ENCODE peak calls at places on chromosomes 7 and 10, in eight cellular contexts. One of them, this sample, is unnamed.

GRCh38 chr7:99392046-99392445 is 16.4 kb downstream of the PDAP1 start:
- DNase-seq in DMS53: peak
- DNase-seq in DMS 273 treated with DMSO at 0.1 percent for 48 hours: no peak
- DNase-seq in AG09309: no peak
- DNase-seq in HT-29: no peak
- DNase-seq in frontal cortex: no peak
- DNase-seq in ACHN: no peak
- DNase-seq in Calu3: no peak
- DNase-seq in this sample: no peak

GRCh38 chr7:66913118-66914049 is 7.6 kb upstream of the TMEM248 start:
- DNase-seq in DMS53: no peak
- DNase-seq in DMS 273 treated with DMSO at 0.1 percent for 48 hours: no peak
- DNase-seq in AG09309: no peak
- DNase-seq in HT-29: no peak
- DNase-seq in frontal cortex: no peak
- DNase-seq in ACHN: no peak
- DNase-seq in Calu3: no peak
- DNase-seq in this sample: no peak

GRCh38 chr7:143346018-143346417 is 16.5 kb downstream of the FAM131B start:
- DNase-seq in DMS53: no peak
- DNase-seq in DMS 273 treated with DMSO at 0.1 percent for 48 hours: no peak
- DNase-seq in AG09309: no peak
- DNase-seq in HT-29: no peak
- DNase-seq in frontal cortex: no peak
- DNase-seq in ACHN: no peak
- DNase-seq in Calu3: no peak
- DNase-seq in this sample: no peak

GRCh38 chr7:153886506-153887391 is 165.4 kb upstream of the DPP6 start:
- DNase-seq in DMS53: no peak
- DNase-seq in DMS 273 treated with DMSO at 0.1 percent for 48 hours: no peak
- DNase-seq in AG09309: no peak
- DNase-seq in HT-29: no peak
- DNase-seq in frontal cortex: peak
- DNase-seq in ACHN: no peak
- DNase-seq in Calu3: no peak
- DNase-seq in this sample: no peak

GRCh38 chr7:8627322-8627721 is 193.9 kb downstream of the NXPH1 start:
- DNase-seq in DMS53: peak
- DNase-seq in DMS 273 treated with DMSO at 0.1 percent for 48 hours: no peak
- DNase-seq in AG09309: no peak
- DNase-seq in HT-29: no peak
- DNase-seq in frontal cortex: no peak
- DNase-seq in ACHN: no peak
- DNase-seq in Calu3: no peak
- DNase-seq in this sample: no peak

GRCh38 chr7:100604078-100604975 is 2.2 kb downstream of the PCOLCE start:
- DNase-seq in DMS53: peak
- DNase-seq in DMS 273 treated with DMSO at 0.1 percent for 48 hours: no peak
- DNase-seq in AG09309: no peak
- DNase-seq in HT-29: peak
- DNase-seq in frontal cortex: peak
- DNase-seq in ACHN: peak
- DNase-seq in Calu3: peak
- DNase-seq in this sample: peak

GRCh38 chr7:157006205-157006747 is 4.2 kb downstream of the MNX1 start:
- DNase-seq in DMS53: no peak
- DNase-seq in DMS 273 treated with DMSO at 0.1 percent for 48 hours: no peak
- DNase-seq in AG09309: no peak
- DNase-seq in HT-29: no peak
- DNase-seq in frontal cortex: no peak
- DNase-seq in ACHN: no peak
- DNase-seq in Calu3: no peak
- DNase-seq in this sample: no peak

GRCh38 chr7:15424468-15424867 is 137.3 kb downstream of the AGMO start:
- DNase-seq in DMS53: no peak
- DNase-seq in DMS 273 treated with DMSO at 0.1 percent for 48 hours: no peak
- DNase-seq in AG09309: peak
- DNase-seq in HT-29: no peak
- DNase-seq in frontal cortex: no peak
- DNase-seq in ACHN: no peak
- DNase-seq in Calu3: no peak
- DNase-seq in this sample: no peak

GRCh38 chr7:94696981-94697670 is 41.2 kb upstream of the SGCE start:
- DNase-seq in DMS53: peak
- DNase-seq in DMS 273 treated with DMSO at 0.1 percent for 48 hours: no peak
- DNase-seq in AG09309: peak
- DNase-seq in HT-29: peak
- DNase-seq in frontal cortex: no peak
- DNase-seq in ACHN: peak
- DNase-seq in Calu3: peak
- DNase-seq in this sample: peak

GRCh38 chr10:59648711-59649201 is 60.9 kb downstream of the SLC16A9 start:
- DNase-seq in DMS53: no peak
- DNase-seq in DMS 273 treated with DMSO at 0.1 percent for 48 hours: no peak
- DNase-seq in AG09309: no peak
- DNase-seq in HT-29: no peak
- DNase-seq in frontal cortex: peak
- DNase-seq in ACHN: no peak
- DNase-seq in Calu3: no peak
- DNase-seq in this sample: peak

GRCh38 chr10:73094249-73094850 is 2.3 kb downstream of the P4HA1 start:
- DNase-seq in DMS53: peak
- DNase-seq in DMS 273 treated with DMSO at 0.1 percent for 48 hours: no peak
- DNase-seq in AG09309: no peak
- DNase-seq in HT-29: peak
- DNase-seq in frontal cortex: no peak
- DNase-seq in ACHN: no peak
- DNase-seq in Calu3: no peak
- DNase-seq in this sample: no peak

GRCh38 chr7:4438723-4439245 is 243.3 kb upstream of the FOXK1 start:
- DNase-seq in DMS53: no peak
- DNase-seq in DMS 273 treated with DMSO at 0.1 percent for 48 hours: no peak
- DNase-seq in AG09309: no peak
- DNase-seq in HT-29: no peak
- DNase-seq in frontal cortex: no peak
- DNase-seq in ACHN: no peak
- DNase-seq in Calu3: no peak
- DNase-seq in this sample: no peak

GRCh38 chr7:47327698-47328391 is 254.1 kb downstream of the TNS3 start:
- DNase-seq in DMS53: peak
- DNase-seq in DMS 273 treated with DMSO at 0.1 percent for 48 hours: no peak
- DNase-seq in AG09309: peak
- DNase-seq in HT-29: peak
- DNase-seq in frontal cortex: peak
- DNase-seq in ACHN: no peak
- DNase-seq in Calu3: peak
- DNase-seq in this sample: peak

GRCh38 chr10:79112898-79113431 is 44.2 kb downstream of the ZMIZ1 start:
- DNase-seq in DMS53: no peak
- DNase-seq in DMS 273 treated with DMSO at 0.1 percent for 48 hours: no peak
- DNase-seq in AG09309: peak
- DNase-seq in HT-29: no peak
- DNase-seq in frontal cortex: no peak
- DNase-seq in ACHN: peak
- DNase-seq in Calu3: peak
- DNase-seq in this sample: no peak

GRCh38 chr7:111407258-111407657 is 155.0 kb downstream of the IMMP2L start:
- DNase-seq in DMS53: no peak
- DNase-seq in DMS 273 treated with DMSO at 0.1 percent for 48 hours: no peak
- DNase-seq in AG09309: no peak
- DNase-seq in HT-29: no peak
- DNase-seq in frontal cortex: no peak
- DNase-seq in ACHN: no peak
- DNase-seq in Calu3: no peak
- DNase-seq in this sample: no peak

GRCh38 chr10:93475227-93475626 is 6.9 kb downstream of the MYOF start:
- DNase-seq in DMS53: peak
- DNase-seq in DMS 273 treated with DMSO at 0.1 percent for 48 hours: no peak
- DNase-seq in AG09309: no peak
- DNase-seq in HT-29: no peak
- DNase-seq in frontal cortex: no peak
- DNase-seq in ACHN: no peak
- DNase-seq in Calu3: no peak
- DNase-seq in this sample: no peak

GRCh38 chr7:55438765-55439525 is 73.8 kb downstream of the LANCL2 start:
- DNase-seq in DMS53: peak
- DNase-seq in DMS 273 treated with DMSO at 0.1 percent for 48 hours: no peak
- DNase-seq in AG09309: no peak
- DNase-seq in HT-29: peak
- DNase-seq in frontal cortex: no peak
- DNase-seq in ACHN: no peak
- DNase-seq in Calu3: peak
- DNase-seq in this sample: no peak

GRCh38 chr10:100364735-100365391 is 17.8 kb downstream of the SCD start:
- DNase-seq in DMS53: peak
- DNase-seq in DMS 273 treated with DMSO at 0.1 percent for 48 hours: peak
- DNase-seq in AG09309: peak
- DNase-seq in HT-29: peak
- DNase-seq in frontal cortex: no peak
- DNase-seq in ACHN: peak
- DNase-seq in Calu3: peak
- DNase-seq in this sample: peak

GRCh38 chr7:155296788-155297516 is 726 bp upstream of the INSIG1 start:
- DNase-seq in DMS53: peak
- DNase-seq in DMS 273 treated with DMSO at 0.1 percent for 48 hours: no peak
- DNase-seq in AG09309: peak
- DNase-seq in HT-29: peak
- DNase-seq in frontal cortex: peak
- DNase-seq in ACHN: peak
- DNase-seq in Calu3: peak
- DNase-seq in this sample: peak

GRCh38 chr10:30589441-30589840 is 40.1 kb downstream of the LYZL2 start:
- DNase-seq in DMS53: no peak
- DNase-seq in DMS 273 treated with DMSO at 0.1 percent for 48 hours: no peak
- DNase-seq in AG09309: no peak
- DNase-seq in HT-29: no peak
- DNase-seq in frontal cortex: no peak
- DNase-seq in ACHN: no peak
- DNase-seq in Calu3: no peak
- DNase-seq in this sample: no peak

GRCh38 chr10:23994459-23995046 is 214.4 kb upstream of the KIAA1217 start:
- DNase-seq in DMS53: peak
- DNase-seq in DMS 273 treated with DMSO at 0.1 percent for 48 hours: no peak
- DNase-seq in AG09309: peak
- DNase-seq in HT-29: peak
- DNase-seq in frontal cortex: peak
- DNase-seq in ACHN: peak
- DNase-seq in Calu3: peak
- DNase-seq in this sample: peak

GRCh38 chr10:17201165-17202013 is at the start of gene TRDMT1:
- DNase-seq in DMS53: peak
- DNase-seq in DMS 273 treated with DMSO at 0.1 percent for 48 hours: peak
- DNase-seq in AG09309: no peak
- DNase-seq in HT-29: peak
- DNase-seq in frontal cortex: peak
- DNase-seq in ACHN: peak
- DNase-seq in Calu3: peak
- DNase-seq in this sample: peak

GRCh38 chr10:78749898-78750297 is 318.9 kb upstream of the ZMIZ1 start:
- DNase-seq in DMS53: no peak
- DNase-seq in DMS 273 treated with DMSO at 0.1 percent for 48 hours: no peak
- DNase-seq in AG09309: no peak
- DNase-seq in HT-29: no peak
- DNase-seq in frontal cortex: no peak
- DNase-seq in ACHN: no peak
- DNase-seq in Calu3: no peak
- DNase-seq in this sample: no peak

GRCh38 chr7:117458977-117459583 is 20.7 kb upstream of the CFTR start:
- DNase-seq in DMS53: peak
- DNase-seq in DMS 273 treated with DMSO at 0.1 percent for 48 hours: no peak
- DNase-seq in AG09309: no peak
- DNase-seq in HT-29: peak
- DNase-seq in frontal cortex: no peak
- DNase-seq in ACHN: peak
- DNase-seq in Calu3: no peak
- DNase-seq in this sample: no peak

GRCh38 chr7:142554555-142555532 is 194.4 kb upstream of the PRSS1 start:
- DNase-seq in DMS53: no peak
- DNase-seq in DMS 273 treated with DMSO at 0.1 percent for 48 hours: no peak
- DNase-seq in AG09309: no peak
- DNase-seq in HT-29: no peak
- DNase-seq in frontal cortex: no peak
- DNase-seq in ACHN: no peak
- DNase-seq in Calu3: peak
- DNase-seq in this sample: no peak

GRCh38 chr10:107104026-107104652 is 60.4 kb downstream of the SORCS1 start:
- DNase-seq in DMS53: no peak
- DNase-seq in DMS 273 treated with DMSO at 0.1 percent for 48 hours: no peak
- DNase-seq in AG09309: no peak
- DNase-seq in HT-29: no peak
- DNase-seq in frontal cortex: no peak
- DNase-seq in ACHN: no peak
- DNase-seq in Calu3: no peak
- DNase-seq in this sample: no peak

GRCh38 chr10:89348458-89348857 is 20.7 kb downstream of the IFIT3 start:
- DNase-seq in DMS53: no peak
- DNase-seq in DMS 273 treated with DMSO at 0.1 percent for 48 hours: no peak
- DNase-seq in AG09309: no peak
- DNase-seq in HT-29: no peak
- DNase-seq in frontal cortex: no peak
- DNase-seq in ACHN: no peak
- DNase-seq in Calu3: no peak
- DNase-seq in this sample: no peak

GRCh38 chr7:55964261-55964801 is at the start of gene NIPSNAP2:
- DNase-seq in DMS53: peak
- DNase-seq in DMS 273 treated with DMSO at 0.1 percent for 48 hours: peak
- DNase-seq in AG09309: no peak
- DNase-seq in HT-29: peak
- DNase-seq in frontal cortex: peak
- DNase-seq in ACHN: peak
- DNase-seq in Calu3: peak
- DNase-seq in this sample: peak

GRCh38 chr10:95395947-95396449 is 105.2 kb upstream of the PDLIM1 start:
- DNase-seq in DMS53: no peak
- DNase-seq in DMS 273 treated with DMSO at 0.1 percent for 48 hours: no peak
- DNase-seq in AG09309: no peak
- DNase-seq in HT-29: no peak
- DNase-seq in frontal cortex: no peak
- DNase-seq in ACHN: peak
- DNase-seq in Calu3: no peak
- DNase-seq in this sample: no peak

GRCh38 chr7:74525881-74526280 is 72.2 kb downstream of the GTF2IRD1 start:
- DNase-seq in DMS53: peak
- DNase-seq in DMS 273 treated with DMSO at 0.1 percent for 48 hours: no peak
- DNase-seq in AG09309: no peak
- DNase-seq in HT-29: peak
- DNase-seq in frontal cortex: no peak
- DNase-seq in ACHN: no peak
- DNase-seq in Calu3: no peak
- DNase-seq in this sample: no peak

This sample was measured in COLO829.